ENCODE peak calls at places on chromosomes 16 and 17, in five cellular contexts. M is effector CD4-positive, alpha-beta T cell; X is B cell; C is RKO; U is NCI-H1048. A is an unnamed sample.

GRCh38 chr17:11372692-11373091 is 131.7 kb downstream of the SHISA6 start:
- DNase-seq in X (no peak), C (no peak), M (no peak), U (no peak), A (no peak)

GRCh38 chr16:4270091-4270490 is 2.7 kb downstream of the TFAP4 start:
- DNase-seq in C (no peak), X (no peak), M (no peak), U (no peak), A (no peak)

GRCh38 chr16:78984887-78985464 is 615.6 kb downstream of the MAF start:
- DNase-seq in M (no peak), X (no peak), C (no peak), U (no peak), A (no peak)

GRCh38 chr16:10738231-10739077 is 5.2 kb upstream of the NUBP1 start:
- DNase-seq in X (no peak), C (peak; percentile 88), U (no peak), M (no peak), A (peak; percentile 47)

GRCh38 chr16:12347365-12347764 is 370.8 kb downstream of the SNX29 start:
- DNase-seq in U (no peak), M (no peak), X (no peak), C (no peak), A (no peak)

GRCh38 chr17:16920628-16921020 is 51.3 kb downstream of the TNFRSF13B start:
- DNase-seq in X (no peak), M (no peak), U (no peak), C (no peak), A (no peak)

GRCh38 chr16:4309102-4309832 is 6.6 kb upstream of the GLIS2 start:
- DNase-seq in U (no peak), X (no peak), M (no peak), C (no peak), A (no peak)

GRCh38 chr17:72134560-72135399 is 14.0 kb downstream of the SOX9 start:
- DNase-seq in M (no peak), C (no peak), X (no peak), U (no peak), A (no peak)

GRCh38 chr17:77096570-77097214 is 44.1 kb upstream of the SEC14L1 start:
- DNase-seq in U (no peak), X (no peak), C (peak; percentile 45), M (no peak), A (no peak)

GRCh38 chr17:50830994-50831393 is 4.4 kb upstream of the WFIKKN2 start:
- DNase-seq in M (no peak), C (no peak), X (no peak), U (no peak), A (no peak)

GRCh38 chr17:2396192-2396567 is 4.7 kb downstream of the MNT start:
- DNase-seq in M (no peak), C (no peak), U (no peak), X (no peak), A (no peak)

GRCh38 chr16:30946671-30947532 is 2.0 kb upstream of the ORAI3 start:
- DNase-seq in U (no peak), X (no peak), M (no peak), C (no peak), A (no peak)

GRCh38 chr16:47886631-47887415 is 269.0 kb downstream of the ABCC12 start:
- DNase-seq in M (no peak), C (no peak), U (no peak), X (no peak), A (no peak)

A was measured in GM12892.